ENCODE peak calls at places on chromosomes 5 and 9, in seven cellular contexts. One of them, this sample, is unnamed.

GRCh38 chr5:36879274-36880033 is 2.9 kb downstream of the NIPBL start:
- DNase-seq in colonic mucosa: no peak
- DNase-seq in PC-3: no peak
- DNase-seq in psoas muscle: no peak
- DNase-seq in IMR-90: no peak
- DNase-seq in stomach: no peak
- DNase-seq in adipocyte: no peak
- DNase-seq in this sample: no peak

GRCh38 chr5:137332296-137332695 is 166.8 kb downstream of the SPOCK1 start:
- DNase-seq in stomach: no peak
- DNase-seq in adipocyte: no peak
- DNase-seq in psoas muscle: no peak
- DNase-seq in PC-3: no peak
- DNase-seq in IMR-90: no peak
- DNase-seq in colonic mucosa: no peak
- DNase-seq in this sample: no peak

GRCh38 chr9:93306579-93307091 is 122.7 kb downstream of the WNK2 start:
- DNase-seq in adipocyte: no peak
- DNase-seq in IMR-90: no peak
- DNase-seq in psoas muscle: no peak
- DNase-seq in PC-3: no peak
- DNase-seq in stomach: no peak
- DNase-seq in colonic mucosa: peak; percentile 15
- DNase-seq in this sample: no peak

GRCh38 chr5:134101686-134102439 is 12.6 kb upstream of the TCF7 start:
- DNase-seq in PC-3: peak; percentile 62
- DNase-seq in stomach: peak; percentile 67
- DNase-seq in adipocyte: peak; percentile 58
- DNase-seq in psoas muscle: peak; percentile 84
- DNase-seq in IMR-90: no peak
- DNase-seq in colonic mucosa: peak; percentile 72
- DNase-seq in this sample: peak; percentile 63

GRCh38 chr9:91036826-91037510 is 235.3 kb downstream of the SYK start:
- DNase-seq in stomach: peak; percentile 77
- DNase-seq in colonic mucosa: peak; percentile 85
- DNase-seq in PC-3: peak; percentile 85
- DNase-seq in psoas muscle: peak; percentile 88
- DNase-seq in IMR-90: peak; percentile 92
- DNase-seq in adipocyte: peak; percentile 82
- DNase-seq in this sample: peak; percentile 44

GRCh38 chr5:124692324-124692723 is 54.1 kb downstream of the ZNF608 start:
- DNase-seq in adipocyte: peak; percentile 65
- DNase-seq in stomach: no peak
- DNase-seq in PC-3: no peak
- DNase-seq in IMR-90: peak; percentile 91
- DNase-seq in colonic mucosa: no peak
- DNase-seq in psoas muscle: no peak
- DNase-seq in this sample: peak; percentile 84

GRCh38 chr5:76958976-76959767 is 6.3 kb downstream of the CRHBP start:
- DNase-seq in colonic mucosa: no peak
- DNase-seq in stomach: no peak
- DNase-seq in adipocyte: peak; percentile 19
- DNase-seq in PC-3: peak; percentile 4
- DNase-seq in IMR-90: peak; percentile 70
- DNase-seq in psoas muscle: no peak
- DNase-seq in this sample: no peak

GRCh38 chr9:124706685-124707084 is 64.4 kb downstream of the NR6A1 start:
- DNase-seq in stomach: no peak
- DNase-seq in colonic mucosa: no peak
- DNase-seq in IMR-90: no peak
- DNase-seq in PC-3: no peak
- DNase-seq in psoas muscle: no peak
- DNase-seq in adipocyte: no peak
- DNase-seq in this sample: no peak

GRCh38 chr5:34008721-34009120 is 871 bp upstream of the AMACR start:
- DNase-seq in stomach: no peak
- DNase-seq in PC-3: no peak
- DNase-seq in adipocyte: peak; percentile 29
- DNase-seq in psoas muscle: no peak
- DNase-seq in colonic mucosa: no peak
- DNase-seq in IMR-90: no peak
- DNase-seq in this sample: no peak

GRCh38 chr5:53480474-53481353 is at the start of gene FST:
- DNase-seq in stomach: peak; percentile 25
- DNase-seq in IMR-90: peak; percentile 36
- DNase-seq in psoas muscle: peak; percentile 56
- DNase-seq in adipocyte: peak; percentile 77
- DNase-seq in PC-3: no peak
- DNase-seq in colonic mucosa: peak; percentile 17
- DNase-seq in this sample: peak; percentile 69

GRCh38 chr5:96245401-96246091 is 187.5 kb downstream of the PCSK1 start:
- DNase-seq in stomach: no peak
- DNase-seq in adipocyte: peak; percentile 38
- DNase-seq in colonic mucosa: no peak
- DNase-seq in psoas muscle: no peak
- DNase-seq in PC-3: peak; percentile 30
- DNase-seq in IMR-90: peak; percentile 19
- DNase-seq in this sample: no peak

GRCh38 chr5:96247097-96247675 is 185.9 kb downstream of the PCSK1 start:
- DNase-seq in colonic mucosa: no peak
- DNase-seq in IMR-90: peak; percentile 78
- DNase-seq in stomach: peak; percentile 26
- DNase-seq in psoas muscle: no peak
- DNase-seq in adipocyte: peak; percentile 50
- DNase-seq in PC-3: no peak
- DNase-seq in this sample: peak; percentile 97

GRCh38 chr5:96250782-96251181 is 182.3 kb downstream of the PCSK1 start:
- DNase-seq in adipocyte: no peak
- DNase-seq in colonic mucosa: no peak
- DNase-seq in stomach: no peak
- DNase-seq in psoas muscle: no peak
- DNase-seq in PC-3: no peak
- DNase-seq in IMR-90: no peak
- DNase-seq in this sample: no peak

GRCh38 chr5:96247733-96248132 is 185.3 kb downstream of the PCSK1 start:
- DNase-seq in IMR-90: no peak
- DNase-seq in PC-3: no peak
- DNase-seq in stomach: peak; percentile 25
- DNase-seq in psoas muscle: no peak
- DNase-seq in colonic mucosa: no peak
- DNase-seq in adipocyte: no peak
- DNase-seq in this sample: no peak

GRCh38 chr5:96248152-96248551 is 184.9 kb downstream of the PCSK1 start:
- DNase-seq in psoas muscle: no peak
- DNase-seq in PC-3: no peak
- DNase-seq in IMR-90: no peak
- DNase-seq in adipocyte: no peak
- DNase-seq in colonic mucosa: no peak
- DNase-seq in stomach: no peak
- DNase-seq in this sample: peak; percentile 65
- H3K4me3 ChIP-seq in psoas muscle: no peak overlapping the region
- H3K4me3 ChIP-seq in PC-3: no peak overlapping the region
- H3K4me3 ChIP-seq in IMR-90: no peak overlapping the region
- H3K4me3 ChIP-seq in adipocyte: peak overlapping the region; percentile 39
- H3K4me3 ChIP-seq in colonic mucosa: no peak overlapping the region
- H3K4me3 ChIP-seq in stomach: no peak overlapping the region
- H3K4me3 ChIP-seq in this sample: no peak overlapping the region

GRCh38 chr9:109167716-109168115 is 667 bp upstream of the FRRS1L start:
- DNase-seq in stomach: no peak
- DNase-seq in colonic mucosa: no peak
- DNase-seq in IMR-90: no peak
- DNase-seq in PC-3: no peak
- DNase-seq in adipocyte: no peak
- DNase-seq in psoas muscle: no peak
- DNase-seq in this sample: no peak
- H3K27me3 ChIP-seq in stomach: peaks cover 26% of the 10 kb centered on the region
- H3K27me3 ChIP-seq in colonic mucosa: peaks cover 8% of the 10 kb centered on the region
- H3K27me3 ChIP-seq in IMR-90: peaks cover 49% of the 10 kb centered on the region
- H3K27me3 ChIP-seq in PC-3: no peaks in the 10 kb centered on the region
- H3K27me3 ChIP-seq in adipocyte: peaks cover 38% of the 10 kb centered on the region
- H3K27me3 ChIP-seq in psoas muscle: peaks cover 9% of the 10 kb centered on the region
- H3K27me3 ChIP-seq in this sample: no peaks in the 10 kb centered on the region

GRCh38 chr5:131209506-131210191 is 38.9 kb downstream of the LYRM7 start:
- DNase-seq in IMR-90: no peak
- DNase-seq in PC-3: no peak
- DNase-seq in colonic mucosa: peak; percentile 46
- DNase-seq in adipocyte: no peak
- DNase-seq in stomach: no peak
- DNase-seq in psoas muscle: no peak
- DNase-seq in this sample: no peak
- H3K4me3 ChIP-seq in IMR-90: no peak overlapping the region
- H3K4me3 ChIP-seq in PC-3: no peak overlapping the region
- H3K4me3 ChIP-seq in colonic mucosa: no peak overlapping the region
- H3K4me3 ChIP-seq in adipocyte: no peak overlapping the region
- H3K4me3 ChIP-seq in stomach: no peak overlapping the region
- H3K4me3 ChIP-seq in psoas muscle: no peak overlapping the region
- H3K4me3 ChIP-seq in this sample: no peak overlapping the region

GRCh38 chr9:14713187-14713799 is 9.2 kb downstream of the CER1 start:
- DNase-seq in adipocyte: no peak
- DNase-seq in IMR-90: no peak
- DNase-seq in PC-3: peak; percentile 76
- DNase-seq in stomach: no peak
- DNase-seq in psoas muscle: no peak
- DNase-seq in colonic mucosa: no peak
- DNase-seq in this sample: no peak

GRCh38 chr9:14719231-14719923 is 3.2 kb downstream of the CER1 start:
- DNase-seq in adipocyte: no peak
- DNase-seq in stomach: no peak
- DNase-seq in PC-3: no peak
- DNase-seq in colonic mucosa: no peak
- DNase-seq in IMR-90: no peak
- DNase-seq in psoas muscle: no peak
- DNase-seq in this sample: no peak

GRCh38 chr9:14710804-14711203 is 11.7 kb downstream of the CER1 start:
- DNase-seq in colonic mucosa: no peak
- DNase-seq in psoas muscle: no peak
- DNase-seq in IMR-90: peak; percentile 26
- DNase-seq in PC-3: peak; percentile 64
- DNase-seq in stomach: no peak
- DNase-seq in adipocyte: no peak
- DNase-seq in this sample: peak; percentile 77

DNA sequence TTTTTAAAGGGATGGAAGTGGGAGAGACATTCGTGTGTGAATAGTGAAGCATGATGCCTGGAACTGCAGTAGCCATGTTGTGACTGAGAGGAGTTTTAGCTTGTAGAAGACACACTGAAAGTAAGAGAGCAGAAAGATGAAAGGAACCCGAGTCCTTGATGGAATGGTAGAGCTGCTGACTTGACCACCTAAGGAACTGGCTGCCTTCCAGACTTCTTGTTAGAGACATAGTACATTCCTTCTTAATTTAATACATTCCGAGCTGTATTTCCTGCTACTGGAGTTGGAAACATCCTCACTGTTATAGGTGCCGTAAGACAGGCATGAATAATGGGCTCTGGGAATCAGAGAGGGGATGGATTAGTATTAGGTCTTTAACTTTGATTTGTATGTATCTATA is 7.4 kb downstream of the CER1 start:
- DNase-seq in adipocyte: no peak
- DNase-seq in psoas muscle: no peak
- DNase-seq in PC-3: no peak
- DNase-seq in IMR-90: no peak
- DNase-seq in colonic mucosa: no peak
- DNase-seq in stomach: no peak
- DNase-seq in this sample: no peak
- H3K27me3 ChIP-seq in adipocyte: peaks cover 5% of the 10 kb centered on the region
- H3K27me3 ChIP-seq in psoas muscle: peaks cover 2% of the 10 kb centered on the region
- H3K27me3 ChIP-seq in PC-3: no peaks in the 10 kb centered on the region
- H3K27me3 ChIP-seq in IMR-90: peaks cover 1% of the 10 kb centered on the region
- H3K27me3 ChIP-seq in colonic mucosa: no peaks in the 10 kb centered on the region
- H3K27me3 ChIP-seq in stomach: peaks cover 9% of the 10 kb centered on the region
- H3K27me3 ChIP-seq in this sample: peaks cover 44% of the 10 kb centered on the region

DNA sequence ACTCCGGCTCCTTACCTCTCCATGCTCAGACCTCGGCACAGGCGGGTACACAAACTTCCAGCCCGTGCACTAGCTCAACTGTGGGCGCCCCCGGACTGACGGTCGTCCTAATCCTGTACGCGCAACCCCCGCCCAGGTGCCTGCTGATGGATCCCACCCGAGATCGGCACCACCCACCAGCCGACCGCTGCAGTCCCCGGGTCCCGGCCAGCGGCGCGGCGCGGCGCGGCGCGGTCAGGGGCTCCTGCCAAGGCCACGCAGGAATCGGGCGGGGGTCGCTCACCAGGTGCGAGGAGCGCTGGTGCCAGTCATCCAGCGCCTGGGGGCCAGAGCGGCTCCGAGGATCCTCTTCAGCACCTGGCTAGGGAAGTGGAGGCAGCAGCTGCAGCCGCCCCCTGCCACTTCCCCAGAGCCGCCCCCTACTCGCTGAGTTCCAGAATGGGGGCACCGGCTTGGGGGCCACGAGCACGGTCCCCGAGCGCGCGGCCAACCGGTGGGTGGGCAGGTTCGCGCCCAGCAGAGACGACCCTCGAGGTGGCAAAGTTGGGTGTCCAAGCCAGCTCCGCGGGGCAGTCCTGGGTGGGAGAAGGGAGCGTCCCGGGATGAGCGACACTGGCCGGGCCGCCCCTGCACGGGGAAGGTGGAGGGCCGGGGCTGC is 445 bp downstream of the SEMA5A start:
- DNase-seq in adipocyte: peak; percentile 39
- DNase-seq in psoas muscle: peak; percentile 65
- DNase-seq in stomach: no peak
- DNase-seq in IMR-90: no peak
- DNase-seq in PC-3: no peak
- DNase-seq in colonic mucosa: peak; percentile 49
- DNase-seq in this sample: peak; percentile 31
- H3K4me3 ChIP-seq in adipocyte: peak overlapping the region; percentile 84
- H3K4me3 ChIP-seq in psoas muscle: peak overlapping the region; percentile 77
- H3K4me3 ChIP-seq in stomach: peak overlapping the region; percentile 68
- H3K4me3 ChIP-seq in IMR-90: peak overlapping the region; percentile 73
- H3K4me3 ChIP-seq in PC-3: peak overlapping the region; percentile 76
- H3K4me3 ChIP-seq in colonic mucosa: peak overlapping the region; percentile 60
- H3K4me3 ChIP-seq in this sample: peak overlapping the region; percentile 90

DNA sequence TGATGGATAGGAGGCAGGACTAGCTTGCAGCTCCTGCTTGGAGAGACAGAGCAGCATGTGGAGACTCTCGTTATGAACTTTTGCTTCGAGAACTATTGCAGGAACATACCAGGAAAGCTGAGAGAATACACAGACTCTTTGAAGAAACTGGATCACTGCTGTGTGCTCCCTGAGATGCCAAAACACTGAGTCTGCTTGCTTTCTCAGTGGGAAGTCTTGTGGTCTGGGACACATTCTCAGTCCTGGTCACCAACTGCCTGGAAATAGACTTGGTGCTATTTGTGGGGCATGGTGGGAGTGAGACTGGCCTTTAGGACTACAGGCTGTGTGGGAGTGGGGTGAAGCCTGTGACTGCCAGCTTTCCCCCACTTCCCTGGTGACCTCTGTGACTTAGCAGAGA is 252.6 kb downstream of the MED10 start:
- DNase-seq in psoas muscle: no peak
- DNase-seq in PC-3: no peak
- DNase-seq in stomach: no peak
- DNase-seq in IMR-90: no peak
- DNase-seq in colonic mucosa: no peak
- DNase-seq in adipocyte: no peak
- DNase-seq in this sample: no peak
- H3K27me3 ChIP-seq in psoas muscle: no peaks in the 10 kb centered on the region
- H3K27me3 ChIP-seq in PC-3: no peaks in the 10 kb centered on the region
- H3K27me3 ChIP-seq in stomach: no peaks in the 10 kb centered on the region
- H3K27me3 ChIP-seq in IMR-90: no peaks in the 10 kb centered on the region
- H3K27me3 ChIP-seq in colonic mucosa: no peaks in the 10 kb centered on the region
- H3K27me3 ChIP-seq in adipocyte: no peaks in the 10 kb centered on the region
- H3K27me3 ChIP-seq in this sample: peaks cover 5% of the 10 kb centered on the region

GRCh38 chr9:131275332-131276106 is 791 bp downstream of the FAM78A start:
- DNase-seq in IMR-90: no peak
- DNase-seq in stomach: no peak
- DNase-seq in colonic mucosa: no peak
- DNase-seq in adipocyte: no peak
- DNase-seq in PC-3: no peak
- DNase-seq in psoas muscle: peak; percentile 85
- DNase-seq in this sample: no peak
- H3K4me3 ChIP-seq in IMR-90: no peak overlapping the region
- H3K4me3 ChIP-seq in stomach: peak overlapping the region; percentile 70
- H3K4me3 ChIP-seq in colonic mucosa: peak overlapping the region; percentile 62
- H3K4me3 ChIP-seq in adipocyte: no peak overlapping the region
- H3K4me3 ChIP-seq in PC-3: no peak overlapping the region
- H3K4me3 ChIP-seq in psoas muscle: peak overlapping the region; percentile 70
- H3K4me3 ChIP-seq in this sample: no peak overlapping the region